ENCODE peak calls at places on chromosome 12, in nine cellular contexts. O is HCT116, H is MM.1S, X is neural progenitor cell, W is GM23338, C is hepatocyte, K is SK-N-SH, P is PC-3, T is GM23248. E is an unnamed sample.

GRCh38 chr12:106978035-106978800 is 8.7 kb downstream of the MTERF2 start:
- DNase-seq in O (no peak), H (no peak), X (no peak), W (no peak), C (no peak), K (peak), P (no peak), T (peak), E (no peak)

GRCh38 chr12:118164798-118165486 is 29.0 kb downstream of the PEBP1 start:
- DNase-seq in O (peak), H (peak), X (peak), W (peak), C (peak), K (peak), P (peak), T (peak), E (peak)

GRCh38 chr12:1576410-1577240 is 17.8 kb downstream of the FBXL14 start:
- DNase-seq in O (no peak), H (no peak), X (no peak), W (peak), C (peak), K (peak), P (peak), T (peak), E (no peak)

GRCh38 chr12:54463034-54463433 is 10.4 kb downstream of the GTSF1 start:
- DNase-seq in O (no peak), H (no peak), X (no peak), W (no peak), C (no peak), K (no peak), P (peak), T (peak), E (no peak)

GRCh38 chr12:15858348-15858747 is 23.8 kb upstream of the STRAP start:
- DNase-seq in O (no peak), H (no peak), X (peak), W (peak), C (no peak), K (no peak), P (no peak), T (no peak), E (no peak)

GRCh38 chr12:15494329-15495046 is 172.2 kb downstream of the PTPRO start:
- DNase-seq in O (no peak), H (peak), X (no peak), W (no peak), C (no peak), K (no peak), P (no peak), T (no peak), E (no peak)

GRCh38 chr12:128644664-128645296 is 179.0 kb downstream of the SLC15A4 start:
- DNase-seq in O (no peak), H (no peak), X (peak), W (peak), C (peak), K (peak), P (peak), T (no peak), E (peak)

GRCh38 chr12:96872946-96873345 is 34.1 kb upstream of the NEDD1 start:
- DNase-seq in O (no peak), H (no peak), X (no peak), W (no peak), C (no peak), K (no peak), P (no peak), T (peak), E (no peak)

GRCh38 chr12:102629262-102629888 is 149.0 kb upstream of the IGF1 start:
- DNase-seq in O (no peak), H (no peak), X (no peak), W (no peak), C (no peak), K (no peak), P (no peak), T (peak), E (no peak)

GRCh38 chr12:102300824-102301461 is 103.3 kb upstream of the PMCH start:
- DNase-seq in O (peak), H (peak), X (peak), W (peak), C (peak), K (peak), P (peak), T (peak), E (peak)

GRCh38 chr12:64884728-64885127 is 60.3 kb downstream of the TBC1D30 start:
- DNase-seq in O (no peak), H (no peak), X (no peak), W (no peak), C (no peak), K (no peak), P (no peak), T (no peak), E (no peak)

GRCh38 chr12:48201091-48201490 is 2.0 kb downstream of the OR10AD1 start:
- DNase-seq in O (no peak), H (no peak), X (no peak), W (no peak), C (no peak), K (no peak), P (no peak), T (no peak), E (no peak)

GRCh38 chr12:4734625-4735196 is 14.5 kb downstream of the GALNT8 start:
- DNase-seq in O (no peak), H (no peak), X (no peak), W (no peak), C (no peak), K (no peak), P (no peak), T (no peak), E (no peak)

GRCh38 chr12:132147423-132148367 is 3.4 kb downstream of the NOC4L start:
- DNase-seq in O (no peak), H (no peak), X (no peak), W (no peak), C (no peak), K (peak), P (no peak), T (no peak), E (no peak)

GRCh38 chr12:110266980-110267620 is 13.9 kb upstream of the ATP2A2 start:
- DNase-seq in O (no peak), H (no peak), X (peak), W (no peak), C (peak), K (peak), P (peak), T (peak), E (no peak)

GRCh38 chr12:4270016-4270669 is 3.4 kb upstream of the CCND2 start:
- DNase-seq in O (no peak), H (peak), X (peak), W (peak), C (no peak), K (no peak), P (no peak), T (no peak), E (no peak)

GRCh38 chr12:117921922-117922777 is 46.6 kb downstream of the KSR2 start:
- DNase-seq in O (no peak), H (no peak), X (no peak), W (no peak), C (no peak), K (no peak), P (no peak), T (no peak), E (no peak)

GRCh38 chr12:27822076-27822712 is 42.2 kb upstream of the MANSC4 start:
- DNase-seq in O (peak), H (no peak), X (no peak), W (no peak), C (no peak), K (no peak), P (peak), T (peak), E (peak)

GRCh38 chr12:21989819-21990412 is 48.7 kb upstream of the ABCC9 start:
- DNase-seq in O (peak), H (no peak), X (no peak), W (peak), C (peak), K (peak), P (peak), T (peak), E (peak)

GRCh38 chr12:104890463-104891096 is 67.5 kb downstream of the SLC41A2 start:
- DNase-seq in O (no peak), H (no peak), X (no peak), W (no peak), C (no peak), K (no peak), P (no peak), T (peak), E (peak)

GRCh38 chr12:32494676-32495075 is 95.3 kb downstream of the FGD4 start:
- DNase-seq in O (no peak), H (no peak), X (no peak), W (no peak), C (no peak), K (no peak), P (peak), T (no peak), E (peak)

GRCh38 chr12:47841910-47842309 is 22.2 kb upstream of the HDAC7 start:
- DNase-seq in O (no peak), H (no peak), X (no peak), W (no peak), C (peak), K (no peak), P (no peak), T (peak), E (no peak)

GRCh38 chr12:31874961-31875608 is 84.1 kb upstream of the RESF1 start:
- DNase-seq in O (no peak), H (peak), X (no peak), W (peak), C (no peak), K (no peak), P (peak), T (peak), E (peak)

GRCh38 chr12:53995311-53996187 is 4.4 kb upstream of the HOXC9 start:
- DNase-seq in O (no peak), H (no peak), X (no peak), W (peak), C (peak), K (peak), P (peak), T (peak), E (no peak)

GRCh38 chr12:50060120-50060468 is 2.7 kb downstream of the ASIC1 start:
- DNase-seq in O (no peak), H (no peak), X (no peak), W (no peak), C (no peak), K (no peak), P (no peak), T (no peak), E (no peak)
- TF ChIP-seq EZH2phosphoT487 in O (no peak), H (no peak), X (no peak), W (no peak), C (no peak), K (no peak), P (no peak), T (no peak), E (no peak)

DNA sequence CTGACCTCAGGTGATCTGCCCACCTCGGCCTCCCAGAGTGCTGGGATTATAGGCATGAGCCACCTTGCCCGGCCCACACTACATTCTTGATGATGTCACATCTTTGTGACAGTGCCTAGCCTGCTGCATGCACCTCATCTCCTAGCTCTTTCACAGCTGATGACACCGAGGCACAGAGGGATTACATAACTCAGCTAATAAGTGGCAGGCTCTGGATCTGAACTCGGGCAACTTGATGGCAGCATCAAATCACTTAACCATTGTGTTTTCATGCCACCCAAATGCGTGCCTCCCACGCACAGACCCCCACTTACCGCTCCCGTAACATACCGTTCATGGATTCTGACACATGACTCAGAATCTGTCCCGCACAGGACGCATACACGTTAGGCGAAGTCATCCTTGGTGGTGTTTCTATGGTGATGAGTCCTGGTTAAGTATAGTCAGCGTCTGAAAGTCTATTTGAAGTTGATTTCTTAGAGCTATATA is 7.4 kb downstream of the TMEM120B start:
- DNase-seq in O (no peak), H (no peak), X (no peak), W (no peak), C (peak), K (no peak), P (peak), T (peak), E (no peak)
- H3K27ac ChIP-seq in O (no peak), H (no peak), X (no peak), W (no peak), C (no peak), K (no peak), P (no peak), T (peak), E (no peak)

GRCh38 chr12:19573866-19574265 is 134.6 kb downstream of the AEBP2 start:
- DNase-seq in O (no peak), H (no peak), X (no peak), W (no peak), C (no peak), K (no peak), P (no peak), T (no peak), E (no peak)

GRCh38 chr12:19577131-19577530 is 137.8 kb downstream of the AEBP2 start:
- DNase-seq in O (no peak), H (no peak), X (no peak), W (no peak), C (no peak), K (no peak), P (no peak), T (no peak), E (no peak)

GRCh38 chr12:19576421-19576925 is 137.2 kb downstream of the AEBP2 start:
- DNase-seq in O (no peak), H (no peak), X (no peak), W (no peak), C (no peak), K (no peak), P (no peak), T (no peak), E (no peak)

GRCh38 chr12:19574606-19575005 is 135.3 kb downstream of the AEBP2 start:
- DNase-seq in O (no peak), H (no peak), X (no peak), W (peak), C (no peak), K (peak), P (no peak), T (no peak), E (peak)

DNA sequence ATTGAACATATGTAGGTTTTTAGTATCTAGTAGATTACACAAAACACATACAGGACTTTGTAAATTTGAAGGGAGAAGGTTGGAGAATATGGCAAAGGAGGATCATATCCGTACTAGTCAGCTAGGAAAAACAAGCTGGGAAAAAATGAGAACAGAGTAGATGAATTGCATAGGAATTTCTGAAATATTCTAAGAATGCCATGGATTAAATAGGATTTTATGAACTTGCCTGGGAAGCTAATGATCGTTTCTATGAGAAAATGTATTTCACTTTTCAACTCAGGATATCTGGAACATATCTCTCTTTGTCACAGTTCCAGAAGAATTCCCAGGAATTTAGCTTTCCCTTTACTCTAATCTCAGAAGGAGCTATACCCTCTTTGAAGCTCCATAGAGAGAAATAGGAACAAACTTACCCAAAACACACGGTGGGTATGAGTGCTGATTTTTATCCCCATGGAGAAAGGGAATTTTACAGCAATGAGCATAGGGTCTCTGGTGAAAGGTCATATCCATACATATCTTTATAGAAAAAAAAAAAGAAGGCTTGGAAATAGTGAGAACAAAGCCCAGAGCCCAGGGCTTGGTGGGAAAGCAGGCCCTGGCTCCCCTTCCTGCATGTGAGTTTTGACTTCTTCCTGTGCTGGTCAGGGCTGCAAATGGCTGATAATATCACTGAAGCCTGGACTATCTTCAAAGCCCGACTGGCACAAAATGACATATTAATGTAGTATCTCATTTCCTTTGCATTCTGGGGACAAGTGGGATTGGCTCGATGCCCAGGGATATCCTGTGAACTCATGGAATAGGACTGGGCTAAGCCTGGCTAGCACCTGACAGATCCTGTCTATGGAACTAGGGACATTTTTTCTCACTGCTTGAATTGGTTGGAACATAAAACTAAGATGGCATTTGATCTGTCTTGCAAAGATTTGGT is 136.3 kb downstream of the AEBP2 start:
- DNase-seq in O (peak), H (no peak), X (no peak), W (no peak), C (peak), K (peak), P (peak), T (peak), E (no peak)
- TF ChIP-seq EZH2phosphoT487 in O (no peak), H (no peak), X (no peak), W (no peak), C (no peak), K (no peak), P (no peak), T (no peak), E (no peak)

GRCh38 chr12:124442772-124443445 is 124.5 kb downstream of the NCOR2 start:
- DNase-seq in O (no peak), H (no peak), X (no peak), W (no peak), C (no peak), K (no peak), P (no peak), T (peak), E (no peak)

GRCh38 chr12:124440841-124441381 is 126.5 kb downstream of the NCOR2 start:
- DNase-seq in O (no peak), H (no peak), X (peak), W (no peak), C (no peak), K (no peak), P (peak), T (peak), E (no peak)

GRCh38 chr12:124442281-124442680 is 125.1 kb downstream of the NCOR2 start:
- DNase-seq in O (no peak), H (no peak), X (no peak), W (no peak), C (no peak), K (no peak), P (no peak), T (peak), E (no peak)

GRCh38 chr12:124440031-124440626 is 127.3 kb downstream of the NCOR2 start:
- DNase-seq in O (no peak), H (no peak), X (no peak), W (no peak), C (no peak), K (no peak), P (no peak), T (no peak), E (no peak)

GRCh38 chr12:124441443-124442190 is 125.8 kb downstream of the NCOR2 start:
- DNase-seq in O (no peak), H (no peak), X (no peak), W (no peak), C (no peak), K (no peak), P (peak), T (peak), E (no peak)
- H3K27ac ChIP-seq in O (no peak), H (no peak), X (peak), W (no peak), C (no peak), K (peak), P (peak), T (peak), E (no peak)

GRCh38 chr12:125533434-125534029 is 468.3 kb downstream of the AACS start:
- DNase-seq in O (no peak), H (no peak), X (peak), W (peak), C (peak), K (peak), P (peak), T (peak), E (peak)
- TF ChIP-seq EZH2phosphoT487 in O (no peak), H (no peak), X (no peak), W (no peak), C (no peak), K (no peak), P (no peak), T (no peak), E (no peak)

GRCh38 chr12:121430821-121431415 is 31.0 kb downstream of the RNF34 start:
- DNase-seq in O (no peak), H (no peak), X (no peak), W (no peak), C (no peak), K (no peak), P (no peak), T (no peak), E (no peak)

GRCh38 chr12:121424632-121424992 is 24.7 kb downstream of the RNF34 start:
- DNase-seq in O (no peak), H (no peak), X (no peak), W (no peak), C (no peak), K (no peak), P (no peak), T (no peak), E (peak)

GRCh38 chr12:121427556-121428055 is 27.7 kb downstream of the RNF34 start:
- DNase-seq in O (no peak), H (no peak), X (no peak), W (no peak), C (no peak), K (no peak), P (no peak), T (no peak), E (no peak)

GRCh38 chr12:121432740-121433476 is 33.0 kb downstream of the RNF34 start:
- DNase-seq in O (no peak), H (no peak), X (no peak), W (no peak), C (no peak), K (no peak), P (no peak), T (no peak), E (no peak)

GRCh38 chr12:121428883-121429282 is 29.0 kb downstream of the RNF34 start:
- DNase-seq in O (no peak), H (no peak), X (no peak), W (no peak), C (no peak), K (no peak), P (no peak), T (no peak), E (no peak)
- H3K27ac ChIP-seq in O (no peak), H (no peak), X (peak), W (peak), C (no peak), K (no peak), P (no peak), T (no peak), E (peak)

GRCh38 chr12:122862872-122863701 is 27.8 kb downstream of the HIP1R start:
- DNase-seq in O (no peak), H (no peak), X (no peak), W (no peak), C (peak), K (peak), P (peak), T (no peak), E (no peak)
- TF ChIP-seq EZH2phosphoT487 in O (no peak), H (no peak), X (no peak), W (no peak), C (no peak), K (no peak), P (no peak), T (no peak), E (no peak)

DNA sequence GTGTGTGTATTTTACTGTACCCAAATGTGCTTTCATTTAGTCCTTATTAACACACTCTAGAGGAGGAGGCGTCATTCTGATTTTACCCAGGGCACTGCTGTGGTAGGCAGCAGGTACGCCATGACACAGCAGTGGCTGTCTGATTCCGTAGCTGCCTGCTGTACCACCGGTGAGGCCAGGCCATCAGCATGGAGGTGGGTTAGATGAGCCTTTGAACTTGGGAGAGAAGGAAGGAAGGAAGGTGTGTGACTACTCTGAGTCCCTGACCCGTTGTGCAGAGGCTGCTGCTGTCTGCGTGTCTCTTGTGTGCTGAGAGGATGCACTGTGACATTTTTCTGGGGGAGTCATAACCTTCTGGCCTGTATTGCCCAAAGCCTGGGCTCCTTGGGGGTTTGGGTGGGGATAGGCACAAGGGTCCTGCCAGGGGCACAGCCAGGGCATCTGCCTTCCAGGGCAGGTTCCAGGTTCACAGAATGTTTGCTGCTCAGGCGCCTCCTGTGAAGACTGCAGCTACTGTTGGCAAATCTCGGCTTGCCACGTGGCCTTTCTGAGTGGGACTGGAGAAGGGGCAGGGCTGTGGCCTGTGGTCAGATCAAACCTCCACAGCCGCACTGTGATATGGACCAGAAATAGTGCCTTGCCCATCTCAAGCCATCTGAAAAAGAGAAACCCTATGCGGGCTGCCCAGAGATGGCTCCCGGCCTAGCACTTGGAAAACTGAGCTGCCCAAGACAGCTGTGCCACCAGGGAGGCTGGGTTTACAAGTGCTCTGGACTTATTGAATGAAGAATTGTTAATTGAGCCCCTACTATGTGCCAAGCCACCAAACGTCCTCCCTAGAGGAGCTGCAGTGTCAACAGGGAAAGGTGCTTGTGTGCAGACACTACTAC is 47.1 kb downstream of the MLXIP start:
- DNase-seq in O (no peak), H (no peak), X (no peak), W (no peak), C (no peak), K (no peak), P (no peak), T (no peak), E (no peak)
- H3K27ac ChIP-seq in O (no peak), H (no peak), X (no peak), W (no peak), C (no peak), K (no peak), P (no peak), T (no peak), E (no peak)

E was measured in OCI-LY7.